ENCODE peak calls at places on chromosomes 13 and 19, in eight cellular contexts. One of them, this sample, is unnamed.

GRCh38 chr13:99264053-99264452 is 5.9 kb upstream of the GPR18 start:
- DNase-seq in NCI-H82: no peak
- DNase-seq in activated naive CD4-positive, alpha-beta T cell treated with Interleukin-2 at 50 U/mL for 16 hours: no peak
- DNase-seq in neural crest cell: no peak
- DNase-seq in COR-L47: no peak
- DNase-seq in fibroblast of pulmonary artery: no peak
- DNase-seq in cardiac muscle cell: no peak
- DNase-seq in T-helper 2 cell treated with Interferon-gamma antibody and Interleukin-4, amounts not matched to agents 5 μg/mL and 100 μg/mL, for 36 hours: no peak
- DNase-seq in this sample: no peak

GRCh38 chr13:86087241-86087640 is 288.0 kb upstream of the SLITRK6 start:
- DNase-seq in NCI-H82: no peak
- DNase-seq in cardiac muscle cell: no peak
- DNase-seq in COR-L47: no peak
- DNase-seq in T-helper 2 cell treated with Interferon-gamma antibody and Interleukin-4, amounts not matched to agents 5 μg/mL and 100 μg/mL, for 36 hours: no peak
- DNase-seq in fibroblast of pulmonary artery: no peak
- DNase-seq in activated naive CD4-positive, alpha-beta T cell treated with Interleukin-2 at 50 U/mL for 16 hours: no peak
- DNase-seq in neural crest cell: no peak
- DNase-seq in this sample: no peak

GRCh38 chr19:16447015-16447384 is 24.8 kb downstream of the EPS15L1 start:
- DNase-seq in T-helper 2 cell treated with Interferon-gamma antibody and Interleukin-4, amounts not matched to agents 5 μg/mL and 100 μg/mL, for 36 hours: no peak
- DNase-seq in cardiac muscle cell: peak
- DNase-seq in neural crest cell: no peak
- DNase-seq in fibroblast of pulmonary artery: peak
- DNase-seq in activated naive CD4-positive, alpha-beta T cell treated with Interleukin-2 at 50 U/mL for 16 hours: peak
- DNase-seq in COR-L47: no peak
- DNase-seq in NCI-H82: no peak
- DNase-seq in this sample: peak

GRCh38 chr19:41689993-41690800 is 2.1 kb upstream of the CEACAM7 start:
- DNase-seq in fibroblast of pulmonary artery: no peak
- DNase-seq in neural crest cell: no peak
- DNase-seq in activated naive CD4-positive, alpha-beta T cell treated with Interleukin-2 at 50 U/mL for 16 hours: no peak
- DNase-seq in COR-L47: no peak
- DNase-seq in cardiac muscle cell: no peak
- DNase-seq in T-helper 2 cell treated with Interferon-gamma antibody and Interleukin-4, amounts not matched to agents 5 μg/mL and 100 μg/mL, for 36 hours: no peak
- DNase-seq in NCI-H82: no peak
- DNase-seq in this sample: no peak

GRCh38 chr13:52128714-52129700 is at the start of gene NEK5:
- DNase-seq in T-helper 2 cell treated with Interferon-gamma antibody and Interleukin-4, amounts not matched to agents 5 μg/mL and 100 μg/mL, for 36 hours: peak
- DNase-seq in activated naive CD4-positive, alpha-beta T cell treated with Interleukin-2 at 50 U/mL for 16 hours: peak
- DNase-seq in fibroblast of pulmonary artery: peak
- DNase-seq in cardiac muscle cell: peak
- DNase-seq in COR-L47: peak
- DNase-seq in neural crest cell: peak
- DNase-seq in NCI-H82: peak
- DNase-seq in this sample: peak

GRCh38 chr19:813359-814107 is 8.2 kb downstream of the PLPPR3 start:
- DNase-seq in neural crest cell: no peak
- DNase-seq in T-helper 2 cell treated with Interferon-gamma antibody and Interleukin-4, amounts not matched to agents 5 μg/mL and 100 μg/mL, for 36 hours: no peak
- DNase-seq in NCI-H82: no peak
- DNase-seq in cardiac muscle cell: no peak
- DNase-seq in activated naive CD4-positive, alpha-beta T cell treated with Interleukin-2 at 50 U/mL for 16 hours: no peak
- DNase-seq in fibroblast of pulmonary artery: no peak
- DNase-seq in COR-L47: no peak
- DNase-seq in this sample: no peak

GRCh38 chr19:2477141-2477710 is 1.3 kb downstream of the GADD45B start:
- DNase-seq in NCI-H82: no peak
- DNase-seq in T-helper 2 cell treated with Interferon-gamma antibody and Interleukin-4, amounts not matched to agents 5 μg/mL and 100 μg/mL, for 36 hours: peak
- DNase-seq in neural crest cell: no peak
- DNase-seq in activated naive CD4-positive, alpha-beta T cell treated with Interleukin-2 at 50 U/mL for 16 hours: peak
- DNase-seq in cardiac muscle cell: peak
- DNase-seq in COR-L47: no peak
- DNase-seq in fibroblast of pulmonary artery: no peak
- DNase-seq in this sample: no peak

GRCh38 chr13:48066310-48066989 is 28.5 kb downstream of the MED4 start:
- DNase-seq in fibroblast of pulmonary artery: peak
- DNase-seq in neural crest cell: no peak
- DNase-seq in NCI-H82: peak
- DNase-seq in activated naive CD4-positive, alpha-beta T cell treated with Interleukin-2 at 50 U/mL for 16 hours: no peak
- DNase-seq in T-helper 2 cell treated with Interferon-gamma antibody and Interleukin-4, amounts not matched to agents 5 μg/mL and 100 μg/mL, for 36 hours: no peak
- DNase-seq in cardiac muscle cell: no peak
- DNase-seq in COR-L47: no peak
- DNase-seq in this sample: peak

GRCh38 chr13:24664726-24665409 is 15.3 kb upstream of the ATP12A start:
- DNase-seq in NCI-H82: no peak
- DNase-seq in T-helper 2 cell treated with Interferon-gamma antibody and Interleukin-4, amounts not matched to agents 5 μg/mL and 100 μg/mL, for 36 hours: no peak
- DNase-seq in cardiac muscle cell: no peak
- DNase-seq in neural crest cell: no peak
- DNase-seq in fibroblast of pulmonary artery: no peak
- DNase-seq in COR-L47: no peak
- DNase-seq in activated naive CD4-positive, alpha-beta T cell treated with Interleukin-2 at 50 U/mL for 16 hours: no peak
- DNase-seq in this sample: peak

GRCh38 chr13:24642236-24642635 is 38.0 kb upstream of the ATP12A start:
- DNase-seq in cardiac muscle cell: no peak
- DNase-seq in fibroblast of pulmonary artery: no peak
- DNase-seq in activated naive CD4-positive, alpha-beta T cell treated with Interleukin-2 at 50 U/mL for 16 hours: no peak
- DNase-seq in neural crest cell: no peak
- DNase-seq in T-helper 2 cell treated with Interferon-gamma antibody and Interleukin-4, amounts not matched to agents 5 μg/mL and 100 μg/mL, for 36 hours: no peak
- DNase-seq in NCI-H82: no peak
- DNase-seq in COR-L47: no peak
- DNase-seq in this sample: no peak

GRCh38 chr13:33351324-33351723 is 65.8 kb upstream of the STARD13 start:
- DNase-seq in T-helper 2 cell treated with Interferon-gamma antibody and Interleukin-4, amounts not matched to agents 5 μg/mL and 100 μg/mL, for 36 hours: no peak
- DNase-seq in NCI-H82: peak
- DNase-seq in cardiac muscle cell: no peak
- DNase-seq in activated naive CD4-positive, alpha-beta T cell treated with Interleukin-2 at 50 U/mL for 16 hours: no peak
- DNase-seq in COR-L47: no peak
- DNase-seq in fibroblast of pulmonary artery: peak
- DNase-seq in neural crest cell: no peak
- DNase-seq in this sample: no peak

GRCh38 chr19:2902590-2903218 is 2.0 kb downstream of the ZNF57 start:
- DNase-seq in COR-L47: no peak
- DNase-seq in cardiac muscle cell: no peak
- DNase-seq in activated naive CD4-positive, alpha-beta T cell treated with Interleukin-2 at 50 U/mL for 16 hours: no peak
- DNase-seq in T-helper 2 cell treated with Interferon-gamma antibody and Interleukin-4, amounts not matched to agents 5 μg/mL and 100 μg/mL, for 36 hours: no peak
- DNase-seq in NCI-H82: no peak
- DNase-seq in neural crest cell: no peak
- DNase-seq in fibroblast of pulmonary artery: no peak
- DNase-seq in this sample: no peak

GRCh38 chr19:8334458-8335342 is 8.4 kb downstream of the KANK3 start:
- DNase-seq in T-helper 2 cell treated with Interferon-gamma antibody and Interleukin-4, amounts not matched to agents 5 μg/mL and 100 μg/mL, for 36 hours: peak
- DNase-seq in activated naive CD4-positive, alpha-beta T cell treated with Interleukin-2 at 50 U/mL for 16 hours: peak
- DNase-seq in cardiac muscle cell: peak
- DNase-seq in NCI-H82: peak
- DNase-seq in fibroblast of pulmonary artery: peak
- DNase-seq in neural crest cell: peak
- DNase-seq in COR-L47: peak
- DNase-seq in this sample: peak

GRCh38 chr13:42354246-42355117 is 82.5 kb downstream of the AKAP11 start:
- DNase-seq in activated naive CD4-positive, alpha-beta T cell treated with Interleukin-2 at 50 U/mL for 16 hours: peak
- DNase-seq in fibroblast of pulmonary artery: peak
- DNase-seq in T-helper 2 cell treated with Interferon-gamma antibody and Interleukin-4, amounts not matched to agents 5 μg/mL and 100 μg/mL, for 36 hours: peak
- DNase-seq in cardiac muscle cell: peak
- DNase-seq in neural crest cell: no peak
- DNase-seq in NCI-H82: peak
- DNase-seq in COR-L47: peak
- DNase-seq in this sample: peak

GRCh38 chr13:98994896-98995295 is 17.0 kb upstream of the DOCK9 start:
- DNase-seq in neural crest cell: no peak
- DNase-seq in T-helper 2 cell treated with Interferon-gamma antibody and Interleukin-4, amounts not matched to agents 5 μg/mL and 100 μg/mL, for 36 hours: no peak
- DNase-seq in NCI-H82: no peak
- DNase-seq in activated naive CD4-positive, alpha-beta T cell treated with Interleukin-2 at 50 U/mL for 16 hours: no peak
- DNase-seq in fibroblast of pulmonary artery: no peak
- DNase-seq in COR-L47: no peak
- DNase-seq in cardiac muscle cell: no peak
- DNase-seq in this sample: no peak

GRCh38 chr19:16319466-16319865 is 5.2 kb upstream of the KLF2 start:
- DNase-seq in neural crest cell: no peak
- DNase-seq in NCI-H82: no peak
- DNase-seq in COR-L47: no peak
- DNase-seq in T-helper 2 cell treated with Interferon-gamma antibody and Interleukin-4, amounts not matched to agents 5 μg/mL and 100 μg/mL, for 36 hours: no peak
- DNase-seq in cardiac muscle cell: no peak
- DNase-seq in fibroblast of pulmonary artery: peak
- DNase-seq in activated naive CD4-positive, alpha-beta T cell treated with Interleukin-2 at 50 U/mL for 16 hours: no peak
- DNase-seq in this sample: no peak

GRCh38 chr13:32443111-32443510 is 15.2 kb upstream of the N4BP2L1 start:
- DNase-seq in cardiac muscle cell: peak
- DNase-seq in neural crest cell: no peak
- DNase-seq in fibroblast of pulmonary artery: peak
- DNase-seq in COR-L47: no peak
- DNase-seq in NCI-H82: peak
- DNase-seq in T-helper 2 cell treated with Interferon-gamma antibody and Interleukin-4, amounts not matched to agents 5 μg/mL and 100 μg/mL, for 36 hours: peak
- DNase-seq in activated naive CD4-positive, alpha-beta T cell treated with Interleukin-2 at 50 U/mL for 16 hours: peak
- DNase-seq in this sample: no peak

GRCh38 chr13:102033316-102033715 is 368.5 kb downstream of the FGF14 start:
- DNase-seq in neural crest cell: no peak
- DNase-seq in fibroblast of pulmonary artery: no peak
- DNase-seq in cardiac muscle cell: no peak
- DNase-seq in activated naive CD4-positive, alpha-beta T cell treated with Interleukin-2 at 50 U/mL for 16 hours: no peak
- DNase-seq in T-helper 2 cell treated with Interferon-gamma antibody and Interleukin-4, amounts not matched to agents 5 μg/mL and 100 μg/mL, for 36 hours: no peak
- DNase-seq in COR-L47: no peak
- DNase-seq in NCI-H82: peak
- DNase-seq in this sample: no peak

GRCh38 chr13:101417043-101417406 is 717 bp upstream of the NALCN start:
- DNase-seq in NCI-H82: peak
- DNase-seq in T-helper 2 cell treated with Interferon-gamma antibody and Interleukin-4, amounts not matched to agents 5 μg/mL and 100 μg/mL, for 36 hours: no peak
- DNase-seq in neural crest cell: no peak
- DNase-seq in activated naive CD4-positive, alpha-beta T cell treated with Interleukin-2 at 50 U/mL for 16 hours: no peak
- DNase-seq in fibroblast of pulmonary artery: peak
- DNase-seq in COR-L47: peak
- DNase-seq in cardiac muscle cell: no peak
- DNase-seq in this sample: peak

GRCh38 chr19:11421607-11422098 is 2.5 kb upstream of the RGL3 start:
- DNase-seq in T-helper 2 cell treated with Interferon-gamma antibody and Interleukin-4, amounts not matched to agents 5 μg/mL and 100 μg/mL, for 36 hours: peak
- DNase-seq in fibroblast of pulmonary artery: no peak
- DNase-seq in cardiac muscle cell: peak
- DNase-seq in activated naive CD4-positive, alpha-beta T cell treated with Interleukin-2 at 50 U/mL for 16 hours: peak
- DNase-seq in neural crest cell: peak
- DNase-seq in NCI-H82: peak
- DNase-seq in COR-L47: no peak
- DNase-seq in this sample: no peak

GRCh38 chr13:91747164-91747563 is 348.7 kb downstream of the GPC5 start:
- DNase-seq in fibroblast of pulmonary artery: no peak
- DNase-seq in neural crest cell: no peak
- DNase-seq in T-helper 2 cell treated with Interferon-gamma antibody and Interleukin-4, amounts not matched to agents 5 μg/mL and 100 μg/mL, for 36 hours: no peak
- DNase-seq in NCI-H82: no peak
- DNase-seq in COR-L47: no peak
- DNase-seq in activated naive CD4-positive, alpha-beta T cell treated with Interleukin-2 at 50 U/mL for 16 hours: no peak
- DNase-seq in cardiac muscle cell: no peak
- DNase-seq in this sample: no peak

GRCh38 chr19:50510121-50510670 is 795 bp downstream of the JOSD2 start:
- DNase-seq in NCI-H82: no peak
- DNase-seq in COR-L47: no peak
- DNase-seq in fibroblast of pulmonary artery: no peak
- DNase-seq in neural crest cell: peak
- DNase-seq in activated naive CD4-positive, alpha-beta T cell treated with Interleukin-2 at 50 U/mL for 16 hours: no peak
- DNase-seq in cardiac muscle cell: no peak
- DNase-seq in T-helper 2 cell treated with Interferon-gamma antibody and Interleukin-4, amounts not matched to agents 5 μg/mL and 100 μg/mL, for 36 hours: no peak
- DNase-seq in this sample: no peak

GRCh38 chr19:42143341-42144234 is 11.3 kb upstream of the POU2F2 start:
- DNase-seq in NCI-H82: peak
- DNase-seq in cardiac muscle cell: peak
- DNase-seq in neural crest cell: peak
- DNase-seq in COR-L47: no peak
- DNase-seq in T-helper 2 cell treated with Interferon-gamma antibody and Interleukin-4, amounts not matched to agents 5 μg/mL and 100 μg/mL, for 36 hours: no peak
- DNase-seq in fibroblast of pulmonary artery: peak
- DNase-seq in activated naive CD4-positive, alpha-beta T cell treated with Interleukin-2 at 50 U/mL for 16 hours: no peak
- DNase-seq in this sample: peak

GRCh38 chr19:36141039-36141914 is 1.4 kb downstream of the CAPNS1 start:
- DNase-seq in cardiac muscle cell: peak
- DNase-seq in NCI-H82: peak
- DNase-seq in COR-L47: peak
- DNase-seq in fibroblast of pulmonary artery: peak
- DNase-seq in T-helper 2 cell treated with Interferon-gamma antibody and Interleukin-4, amounts not matched to agents 5 μg/mL and 100 μg/mL, for 36 hours: peak
- DNase-seq in activated naive CD4-positive, alpha-beta T cell treated with Interleukin-2 at 50 U/mL for 16 hours: peak
- DNase-seq in neural crest cell: peak
- DNase-seq in this sample: peak

GRCh38 chr13:54226866-54227265 is 1198.3 kb downstream of the OLFM4 start:
- DNase-seq in activated naive CD4-positive, alpha-beta T cell treated with Interleukin-2 at 50 U/mL for 16 hours: no peak
- DNase-seq in T-helper 2 cell treated with Interferon-gamma antibody and Interleukin-4, amounts not matched to agents 5 μg/mL and 100 μg/mL, for 36 hours: no peak
- DNase-seq in cardiac muscle cell: no peak
- DNase-seq in NCI-H82: no peak
- DNase-seq in neural crest cell: peak
- DNase-seq in COR-L47: no peak
- DNase-seq in fibroblast of pulmonary artery: no peak
- DNase-seq in this sample: no peak

GRCh38 chr19:10418281-10419199 is 1.8 kb upstream of the PDE4A start:
- DNase-seq in NCI-H82: peak
- DNase-seq in T-helper 2 cell treated with Interferon-gamma antibody and Interleukin-4, amounts not matched to agents 5 μg/mL and 100 μg/mL, for 36 hours: no peak
- DNase-seq in cardiac muscle cell: peak
- DNase-seq in COR-L47: peak
- DNase-seq in neural crest cell: no peak
- DNase-seq in activated naive CD4-positive, alpha-beta T cell treated with Interleukin-2 at 50 U/mL for 16 hours: no peak
- DNase-seq in fibroblast of pulmonary artery: no peak
- DNase-seq in this sample: no peak

GRCh38 chr13:27261376-27261775 is 9.3 kb upstream of the RASL11A start:
- DNase-seq in neural crest cell: no peak
- DNase-seq in COR-L47: no peak
- DNase-seq in activated naive CD4-positive, alpha-beta T cell treated with Interleukin-2 at 50 U/mL for 16 hours: no peak
- DNase-seq in cardiac muscle cell: no peak
- DNase-seq in T-helper 2 cell treated with Interferon-gamma antibody and Interleukin-4, amounts not matched to agents 5 μg/mL and 100 μg/mL, for 36 hours: no peak
- DNase-seq in fibroblast of pulmonary artery: no peak
- DNase-seq in NCI-H82: no peak
- DNase-seq in this sample: no peak

GRCh38 chr13:99237981-99238662 is 20.1 kb downstream of the GPR18 start:
- DNase-seq in cardiac muscle cell: no peak
- DNase-seq in neural crest cell: no peak
- DNase-seq in NCI-H82: no peak
- DNase-seq in fibroblast of pulmonary artery: no peak
- DNase-seq in COR-L47: no peak
- DNase-seq in T-helper 2 cell treated with Interferon-gamma antibody and Interleukin-4, amounts not matched to agents 5 μg/mL and 100 μg/mL, for 36 hours: no peak
- DNase-seq in activated naive CD4-positive, alpha-beta T cell treated with Interleukin-2 at 50 U/mL for 16 hours: peak
- DNase-seq in this sample: no peak

GRCh38 chr19:7943444-7944176 is at the start of gene TIMM44:
- DNase-seq in NCI-H82: peak
- DNase-seq in neural crest cell: peak
- DNase-seq in COR-L47: peak
- DNase-seq in activated naive CD4-positive, alpha-beta T cell treated with Interleukin-2 at 50 U/mL for 16 hours: peak
- DNase-seq in T-helper 2 cell treated with Interferon-gamma antibody and Interleukin-4, amounts not matched to agents 5 μg/mL and 100 μg/mL, for 36 hours: peak
- DNase-seq in cardiac muscle cell: peak
- DNase-seq in fibroblast of pulmonary artery: peak
- DNase-seq in this sample: peak

GRCh38 chr13:99626461-99627082 is 125.3 kb downstream of the TM9SF2 start:
- DNase-seq in activated naive CD4-positive, alpha-beta T cell treated with Interleukin-2 at 50 U/mL for 16 hours: no peak
- DNase-seq in T-helper 2 cell treated with Interferon-gamma antibody and Interleukin-4, amounts not matched to agents 5 μg/mL and 100 μg/mL, for 36 hours: no peak
- DNase-seq in neural crest cell: no peak
- DNase-seq in COR-L47: no peak
- DNase-seq in cardiac muscle cell: no peak
- DNase-seq in NCI-H82: no peak
- DNase-seq in fibroblast of pulmonary artery: peak
- DNase-seq in this sample: no peak

GRCh38 chr19:34969721-34970120 is 5.7 kb upstream of the ZNF792 start:
- DNase-seq in T-helper 2 cell treated with Interferon-gamma antibody and Interleukin-4, amounts not matched to agents 5 μg/mL and 100 μg/mL, for 36 hours: no peak
- DNase-seq in COR-L47: no peak
- DNase-seq in cardiac muscle cell: no peak
- DNase-seq in NCI-H82: no peak
- DNase-seq in activated naive CD4-positive, alpha-beta T cell treated with Interleukin-2 at 50 U/mL for 16 hours: no peak
- DNase-seq in neural crest cell: no peak
- DNase-seq in fibroblast of pulmonary artery: no peak
- DNase-seq in this sample: no peak

GRCh38 chr13:59494560-59494970 is 669.2 kb downstream of the DIAPH3 start:
- DNase-seq in NCI-H82: no peak
- DNase-seq in activated naive CD4-positive, alpha-beta T cell treated with Interleukin-2 at 50 U/mL for 16 hours: no peak
- DNase-seq in fibroblast of pulmonary artery: peak
- DNase-seq in T-helper 2 cell treated with Interferon-gamma antibody and Interleukin-4, amounts not matched to agents 5 μg/mL and 100 μg/mL, for 36 hours: no peak
- DNase-seq in cardiac muscle cell: no peak
- DNase-seq in COR-L47: no peak
- DNase-seq in neural crest cell: no peak
- DNase-seq in this sample: no peak

GRCh38 chr19:29630661-29631060 is 24.6 kb downstream of the POP4 start:
- DNase-seq in fibroblast of pulmonary artery: no peak
- DNase-seq in COR-L47: no peak
- DNase-seq in cardiac muscle cell: no peak
- DNase-seq in NCI-H82: no peak
- DNase-seq in activated naive CD4-positive, alpha-beta T cell treated with Interleukin-2 at 50 U/mL for 16 hours: no peak
- DNase-seq in neural crest cell: no peak
- DNase-seq in T-helper 2 cell treated with Interferon-gamma antibody and Interleukin-4, amounts not matched to agents 5 μg/mL and 100 μg/mL, for 36 hours: no peak
- DNase-seq in this sample: no peak

GRCh38 chr13:51912091-51912490 is 50.3 kb downstream of the CCDC70 start:
- DNase-seq in activated naive CD4-positive, alpha-beta T cell treated with Interleukin-2 at 50 U/mL for 16 hours: no peak
- DNase-seq in fibroblast of pulmonary artery: no peak
- DNase-seq in neural crest cell: no peak
- DNase-seq in COR-L47: peak
- DNase-seq in NCI-H82: no peak
- DNase-seq in cardiac muscle cell: no peak
- DNase-seq in T-helper 2 cell treated with Interferon-gamma antibody and Interleukin-4, amounts not matched to agents 5 μg/mL and 100 μg/mL, for 36 hours: no peak
- DNase-seq in this sample: no peak

This sample was measured in NCI-H226.